ENCODE peak calls at places on chromosomes 3 and 15, in seven cellular contexts. Y, I, C, D, M, O and H are unnamed samples.
A peak's percentile ranks its signal among the peaks of the same experiment; 100 is the strongest.

GRCh38 chr3:77690284-77690869 is 650.5 kb downstream of the ROBO2 start:
- DNase-seq in C (no peak), D (no peak), I (no peak), Y (no peak), O (no peak), M (no peak), H (no peak)

GRCh38 chr15:78204351-78205309 is 29.7 kb downstream of the ACSBG1 start:
- DNase-seq in I (no peak), C (peak; percentile 88), O (no peak), Y (peak; percentile 44), M (no peak), D (peak; percentile 41), H (peak; percentile 55)

GRCh38 chr15:42593143-42593542 is 17.7 kb downstream of the STARD9 start:
- DNase-seq in M (peak; percentile 21), C (peak; percentile 58), O (no peak), I (no peak), Y (no peak), D (peak; percentile 29), H (peak; percentile 41)

GRCh38 chr3:142095866-142096265 is 53.5 kb downstream of the TFDP2 start:
- DNase-seq in M (no peak), C (no peak), Y (no peak), O (no peak), I (no peak), D (no peak), H (no peak)

GRCh38 chr15:35698331-35698730 is 152.4 kb upstream of the DPH6 start:
- DNase-seq in O (no peak), C (no peak), I (no peak), Y (no peak), M (no peak), D (no peak), H (no peak)

GRCh38 chr3:114336857-114337256 is 43.0 kb downstream of the TIGIT start:
- DNase-seq in Y (no peak), D (no peak), I (no peak), O (no peak), M (no peak), C (no peak), H (no peak)

GRCh38 chr15:85500060-85500708 is 119.8 kb downstream of the AKAP13 start:
- DNase-seq in O (no peak), D (no peak), C (no peak), Y (no peak), M (no peak), I (no peak), H (no peak)

GRCh38 chr3:25547928-25548327 is 116.8 kb downstream of the TOP2B start:
- DNase-seq in M (no peak), D (no peak), Y (no peak), I (no peak), O (no peak), C (no peak), H (no peak)

GRCh38 chr15:92294759-92295158 is 98.9 kb upstream of the ST8SIA2 start:
- DNase-seq in C (no peak), D (no peak), O (no peak), I (no peak), M (no peak), Y (no peak), H (no peak)

GRCh38 chr3:12303998-12304397 is 15.1 kb downstream of the PPARG start:
- DNase-seq in C (no peak), Y (no peak), I (no peak), O (no peak), D (no peak), M (no peak), H (no peak)
- H3K27ac ChIP-seq in C (no peak overlapping the region), Y (no peak overlapping the region), I (no peak overlapping the region), O (no peak overlapping the region), D (no peak overlapping the region), M (no peak overlapping the region), H (no peak overlapping the region)

GRCh38 chr15:76065793-76066192 is 6.0 kb downstream of the TMEM266 start:
- DNase-seq in C (no peak), O (no peak), M (no peak), D (no peak), Y (no peak), I (no peak), H (no peak)

GRCh38 chr15:76062282-76062681 is 2.5 kb downstream of the TMEM266 start:
- DNase-seq in C (no peak), D (no peak), I (no peak), Y (no peak), M (peak; percentile 32), O (no peak), H (no peak)

GRCh38 chr15:76065267-76065666 is 5.5 kb downstream of the TMEM266 start:
- DNase-seq in I (peak; percentile 28), M (no peak), Y (no peak), D (no peak), C (no peak), O (no peak), H (no peak)

GRCh38 chr15:76061700-76062099 is 1.9 kb downstream of the TMEM266 start:
- DNase-seq in Y (no peak), M (no peak), D (no peak), C (no peak), O (no peak), I (no peak), H (no peak)

DNA sequence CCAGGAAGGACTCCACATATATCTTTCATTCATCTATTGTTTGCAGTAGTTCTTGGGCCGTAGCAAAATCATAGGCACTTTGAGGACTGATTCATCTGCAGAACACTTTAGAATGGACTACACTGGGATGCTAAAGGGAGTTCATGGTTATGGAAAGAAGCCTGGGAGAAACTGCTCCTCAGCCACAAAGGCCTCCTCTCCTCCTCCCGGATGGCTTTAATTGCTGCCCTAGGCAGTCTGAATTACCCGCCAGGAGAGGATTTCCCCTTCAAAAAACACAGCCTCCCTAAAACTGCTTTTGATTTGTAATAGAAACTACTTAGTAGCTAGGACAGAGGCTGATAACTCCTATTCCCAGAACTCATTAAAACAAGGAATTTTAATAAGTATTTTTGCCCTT is 4.6 kb downstream of the TMEM266 start:
- DNase-seq in C (no peak), O (no peak), I (no peak), D (no peak), Y (no peak), M (no peak), H (no peak)
- H3K4me3 ChIP-seq in C (no peak overlapping the region), O (no peak overlapping the region), I (no peak overlapping the region), D (no peak overlapping the region), Y (no peak overlapping the region), M (no peak overlapping the region), H (no peak overlapping the region)

GRCh38 chr15:98776607-98777281 is 128.4 kb downstream of the IGF1R start:
- DNase-seq in C (peak; percentile 86), O (peak; percentile 66), I (peak; percentile 34), M (peak; percentile 50), D (peak; percentile 33), Y (no peak), H (peak; percentile 42)
- H3K27ac ChIP-seq in C (peak overlapping the region; percentile 43), O (peak overlapping the region; percentile 44), I (no peak overlapping the region), M (no peak overlapping the region), D (peak overlapping the region; percentile 17), Y (peak overlapping the region; percentile 19), H (peak overlapping the region; percentile 70)

DNA sequence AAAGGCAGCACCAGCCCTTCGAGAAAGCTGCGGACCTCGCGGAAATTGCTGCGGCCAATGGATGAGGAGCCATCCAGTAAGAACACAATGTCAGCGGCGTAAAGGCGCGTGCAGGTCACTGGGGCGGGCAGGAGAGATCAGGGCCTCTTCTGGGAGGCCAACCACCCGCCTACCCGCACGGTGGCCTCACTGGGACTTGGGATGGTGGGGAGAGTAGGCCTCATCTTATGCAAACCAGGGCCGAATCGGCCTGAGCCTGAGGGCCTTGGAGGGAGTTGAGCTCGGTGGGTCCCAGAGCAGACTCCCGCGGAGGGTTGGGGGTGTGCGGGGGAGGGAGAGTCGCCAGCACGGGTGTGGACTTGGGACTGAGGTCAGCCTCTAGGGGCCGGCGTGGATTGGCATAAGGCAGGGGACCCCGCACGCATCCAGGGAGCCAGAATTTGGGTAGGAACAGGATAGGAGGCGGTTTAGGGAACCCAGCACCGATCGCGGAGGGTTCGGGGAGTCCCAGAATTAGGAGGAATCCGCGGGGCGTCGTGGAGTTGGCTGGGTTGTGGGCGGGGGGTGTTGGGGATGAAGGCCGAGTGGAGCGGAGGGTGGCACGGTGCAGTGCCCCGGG is 589 bp downstream of the COL7A1 start:
- DNase-seq in D (no peak), O (no peak), Y (peak; percentile 65), M (peak; percentile 19), I (peak; percentile 20), C (no peak), H (no peak)
- H3K4me3 ChIP-seq in D (peak overlapping the region; percentile 47), O (peak overlapping the region; percentile 41), Y (no peak overlapping the region), M (peak overlapping the region; percentile 52), I (no peak overlapping the region), C (peak overlapping the region; percentile 54), H (peak overlapping the region; percentile 55)

GRCh38 chr3:4983739-4984510 is 4.7 kb downstream of the BHLHE40 start:
- DNase-seq in O (no peak), C (no peak), D (no peak), Y (peak; percentile 70), I (peak; percentile 88), M (peak; percentile 92), H (no peak)

GRCh38 chr3:4986611-4987373 is 7.6 kb downstream of the BHLHE40 start:
- DNase-seq in Y (peak; percentile 98), I (peak; percentile 60), C (peak; percentile 93), D (peak; percentile 97), O (peak; percentile 97), M (peak; percentile 98), H (peak; percentile 97)

GRCh38 chr3:4986175-4986610 is 7.0 kb downstream of the BHLHE40 start:
- DNase-seq in O (no peak), Y (no peak), D (no peak), C (no peak), M (peak; percentile 64), I (no peak), H (no peak)

GRCh38 chr3:4984511-4984864 is 5.3 kb downstream of the BHLHE40 start:
- DNase-seq in M (peak; percentile 25), Y (no peak), D (no peak), I (no peak), C (no peak), O (no peak), H (no peak)

GRCh38 chr3:4985330-4986174 is 6.3 kb downstream of the BHLHE40 start:
- DNase-seq in I (no peak), M (peak; percentile 76), Y (peak; percentile 86), D (no peak), O (no peak), C (no peak), H (no peak)
- H3K27ac ChIP-seq in I (no peak overlapping the region), M (no peak overlapping the region), Y (no peak overlapping the region), D (peak overlapping the region; percentile 100), O (peak overlapping the region; percentile 99), C (peak overlapping the region; percentile 89), H (peak overlapping the region; percentile 100)

DNA sequence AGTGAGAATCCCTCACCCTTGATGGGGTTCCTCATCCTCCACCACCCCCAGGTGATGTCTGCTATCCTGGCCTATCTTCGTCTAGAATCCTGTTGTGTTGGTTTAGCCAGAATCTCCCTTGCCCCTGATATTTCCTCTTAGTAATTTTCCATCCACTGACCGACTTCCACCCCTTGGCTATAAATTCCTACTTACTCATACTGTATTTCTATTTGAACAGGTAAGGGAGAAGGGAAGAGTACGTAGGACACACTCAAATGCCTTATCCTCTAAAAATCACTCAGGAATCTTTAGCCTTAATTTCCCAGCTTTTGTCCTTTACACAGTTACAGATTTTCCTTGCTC is 678 bp upstream of the TFG start:
- DNase-seq in D (no peak), M (no peak), O (no peak), C (no peak), Y (no peak), I (no peak), H (no peak)
- H3K4me3 ChIP-seq in D (peak overlapping the region; percentile 73), M (peak overlapping the region; percentile 35), O (peak overlapping the region; percentile 73), C (peak overlapping the region; percentile 99), Y (peak overlapping the region; percentile 71), I (peak overlapping the region; percentile 94), H (peak overlapping the region; percentile 82)